ENCODE peak calls at places on chromosome 5, in ten cellular contexts. N, O, Y, E, Q, K, J, Z, H and G are unnamed samples.

GRCh38 chr5:97181856-97182545 is 1.0 kb downstream of the RIOK2 start:
- DNase-seq in Y (no peak), H (peak; percentile 17), Q (no peak), J (no peak), N (no peak), E (no peak), Z (no peak), O (no peak), K (no peak), G (no peak)

GRCh38 chr5:43042626-43043399 is 2.7 kb upstream of the ANXA2R start:
- DNase-seq in H (peak; percentile 71), O (peak; percentile 67), N (peak; percentile 67), E (peak; percentile 46), Z (peak; percentile 43), Y (peak; percentile 61), K (peak; percentile 86), J (peak; percentile 91), Q (peak; percentile 82), G (peak; percentile 85)

GRCh38 chr5:93620487-93621339 is 37.7 kb downstream of the NR2F1 start:
- DNase-seq in Q (peak; percentile 62), O (peak; percentile 33), N (peak; percentile 69), K (peak; percentile 83), Y (peak; percentile 66), E (no peak), J (peak; percentile 81), H (peak; percentile 67), Z (peak; percentile 27), G (peak; percentile 13)

GRCh38 chr5:33679791-33680190 is 212.0 kb downstream of the ADAMTS12 start:
- DNase-seq in Y (no peak), E (no peak), Q (no peak), Z (no peak), H (no peak), K (no peak), O (no peak), J (no peak), N (no peak), G (no peak)

GRCh38 chr5:131364507-131365050 is 100.7 kb downstream of the CDC42SE2 start:
- DNase-seq in Q (no peak), H (no peak), E (no peak), K (no peak), O (no peak), Y (no peak), N (no peak), J (peak; percentile 80), Z (no peak), G (no peak)

GRCh38 chr5:139273322-139273571 is 20.3 kb upstream of the MATR3 start:
- DNase-seq in Y (no peak), H (no peak), K (no peak), Z (no peak), J (no peak), O (no peak), Q (no peak), N (no peak), E (no peak), G (no peak)

GRCh38 chr5:15008476-15008875 is 136.9 kb upstream of the ANKH start:
- DNase-seq in K (peak; percentile 88), Y (peak; percentile 81), Q (peak; percentile 89), N (no peak), H (peak; percentile 96), O (no peak), J (no peak), E (no peak), Z (peak; percentile 89), G (no peak)

GRCh38 chr5:170638454-170639220 is 134.8 kb downstream of the KCNIP1 start:
- DNase-seq in Z (no peak), H (peak; percentile 35), Y (peak; percentile 72), E (peak; percentile 45), N (peak; percentile 56), Q (peak; percentile 72), J (peak; percentile 89), K (peak; percentile 81), O (peak; percentile 51), G (no peak)

GRCh38 chr5:134784241-134784920 is 25.8 kb downstream of the DDX46 start:
- DNase-seq in J (peak; percentile 65), Z (no peak), N (no peak), E (no peak), K (no peak), H (no peak), Q (no peak), O (no peak), Y (no peak), G (no peak)

GRCh38 chr5:133421394-133421793 is 190.9 kb downstream of the FSTL4 start:
- DNase-seq in J (no peak), O (no peak), H (no peak), Y (no peak), E (no peak), Z (no peak), N (no peak), K (no peak), Q (no peak), G (no peak)

GRCh38 chr5:181222630-181223040 is 446 bp upstream of the TRIM41 start:
- DNase-seq in K (peak; percentile 78), E (no peak), Y (no peak), Z (no peak), Q (no peak), O (no peak), H (no peak), N (no peak), J (no peak), G (no peak)

GRCh38 chr5:173925449-173926071 is 37.4 kb downstream of the CPEB4 start:
- DNase-seq in E (peak; percentile 32), Q (no peak), N (peak; percentile 34), O (peak; percentile 36), K (no peak), H (no peak), Z (no peak), J (peak; percentile 80), Y (peak; percentile 44), G (no peak)

GRCh38 chr5:79878721-79879336 is 112.2 kb downstream of the MTX3 start:
- DNase-seq in Y (no peak), N (no peak), Z (no peak), O (no peak), Q (no peak), E (no peak), H (peak; percentile 3), K (no peak), J (peak; percentile 77), G (no peak)

GRCh38 chr5:65137631-65138030 is 344.1 kb downstream of the ADAMTS6 start:
- DNase-seq in Y (no peak), Q (no peak), H (no peak), J (no peak), N (no peak), K (no peak), O (no peak), Z (no peak), E (no peak), G (no peak)

GRCh38 chr5:8436919-8437318 is 568.0 kb downstream of the MTRR start:
- DNase-seq in K (no peak), Q (no peak), Z (no peak), E (no peak), J (no peak), Y (no peak), H (no peak), O (no peak), N (no peak), G (no peak)

GRCh38 chr5:37815913-37816312 is 23.9 kb downstream of the GDNF start:
- DNase-seq in K (no peak), Z (no peak), Y (no peak), N (no peak), H (no peak), E (no peak), Q (no peak), J (no peak), O (no peak), G (no peak)

GRCh38 chr5:139298242-139298641 is 4.7 kb downstream of the MATR3 start:
- DNase-seq in Z (no peak), K (no peak), Q (no peak), J (peak; percentile 51), O (no peak), N (no peak), E (no peak), Y (no peak), H (no peak), G (no peak)

GRCh38 chr5:137778772-137779564 is 24.8 kb upstream of the HNRNPA0 start:
- DNase-seq in Q (no peak), Y (no peak), H (peak; percentile 24), K (no peak), E (no peak), O (no peak), N (no peak), Z (peak; percentile 3), J (no peak), G (no peak)

GRCh38 chr5:172769598-172770373 is 1.2 kb downstream of the DUSP1 start:
- DNase-seq in E (no peak), Y (peak; percentile 53), N (peak; percentile 58), O (no peak), Q (no peak), H (peak; percentile 12), J (peak; percentile 76), K (peak; percentile 69), Z (no peak), G (no peak)

GRCh38 chr5:126680215-126680817 is 79.6 kb downstream of the PHAX start:
- DNase-seq in K (no peak), H (peak; percentile 38), E (no peak), Q (no peak), Z (no peak), O (no peak), J (no peak), N (no peak), Y (no peak), G (peak; percentile 46)

GRCh38 chr5:98891591-98891990 is 37.2 kb downstream of the CHD1 start:
- DNase-seq in H (no peak), K (no peak), Y (no peak), Z (no peak), Q (no peak), E (no peak), N (no peak), O (no peak), J (no peak), G (no peak)

GRCh38 chr5:123131805-123132204 is 42.8 kb downstream of the PRDM6 start:
- DNase-seq in Q (no peak), J (no peak), K (no peak), N (no peak), Z (no peak), O (no peak), Y (no peak), E (no peak), H (no peak), G (no peak)

GRCh38 chr5:176856746-176857145 is 42.4 kb downstream of the HK3 start:
- DNase-seq in E (no peak), K (no peak), Y (no peak), Q (no peak), H (no peak), N (no peak), Z (no peak), J (no peak), O (no peak), G (no peak)

GRCh38 chr5:96809898-96810297 is 2.2 kb upstream of the ERAP1 start:
- DNase-seq in Z (no peak), O (peak; percentile 30), J (peak; percentile 74), H (no peak), Q (no peak), E (peak; percentile 8), Y (no peak), N (no peak), K (no peak), G (no peak)

GRCh38 chr5:115262066-115262404 is 642 bp downstream of the PGGT1B start:
- DNase-seq in Q (no peak), N (no peak), J (no peak), E (no peak), Y (no peak), O (no peak), Z (no peak), H (peak; percentile 39), K (no peak), G (no peak)

GRCh38 chr5:147216552-147217154 is 18.2 kb upstream of the STK32A start:
- DNase-seq in K (no peak), E (peak; percentile 13), N (no peak), J (peak; percentile 69), H (no peak), Y (no peak), Q (no peak), O (no peak), Z (no peak), G (no peak)

GRCh38 chr5:168696611-168697010 is 117.4 kb upstream of the PANK3 start:
- DNase-seq in O (no peak), Z (no peak), J (no peak), Q (no peak), E (no peak), Y (no peak), N (no peak), K (no peak), H (no peak), G (no peak)

GRCh38 chr5:16713386-16713928 is 96.7 kb upstream of the RETREG1 start:
- DNase-seq in J (no peak), N (no peak), Y (no peak), E (no peak), O (no peak), K (no peak), Z (no peak), H (no peak), Q (no peak), G (no peak)